ENCODE peak calls at places on chromosomes 5 and 9, in eight cellular contexts. W is M059J; R is IMR-90; I is SK-N-MC; T is GM23248; V is activated CD4-positive, alpha-beta T cell treated with anti-CD3 and anti-CD28 coated beads for 48 hours; K is stimulated activated CD4-positive, alpha-beta T cell treated with anti-CD3 and anti-CD28 coated beads, Interleukin-1b, Interleukin-23, amount 100 ng/mL, for 4 hours; Q is substantia nigra. S is an unnamed sample.

GRCh38 chr9:109401990-109402318 is 81.1 kb upstream of the EPB41L4B start:
- DNase-seq in W (peak; percentile 10), R (peak; percentile 7), I (no peak), T (no peak), V (no peak), K (no peak), Q (no peak), S (no peak)

GRCh38 chr9:84773023-84773422 is 103.5 kb downstream of the NTRK2 start:
- DNase-seq in W (peak; percentile 80), R (peak; percentile 41), I (no peak), T (peak; percentile 50), V (no peak), K (no peak), Q (no peak), S (no peak)

GRCh38 chr5:64628901-64629300 is 61.4 kb upstream of the SHISAL2B start:
- DNase-seq in W (no peak), R (peak; percentile 31), I (no peak), T (peak; percentile 19), V (no peak), K (no peak), Q (no peak), S (no peak)

GRCh38 chr9:125049212-125049611 is 94.1 kb downstream of the SCAI start:
- DNase-seq in W (no peak), R (peak; percentile 15), I (no peak), T (no peak), V (no peak), K (no peak), Q (no peak), S (no peak)

GRCh38 chr5:3145641-3146040 is 394.2 kb upstream of the IRX2 start:
- DNase-seq in W (no peak), R (no peak), I (no peak), T (no peak), V (no peak), K (no peak), Q (no peak), S (no peak)

GRCh38 chr9:117796681-117797080 is 92.5 kb downstream of the TLR4 start:
- DNase-seq in W (peak; percentile 35), R (no peak), I (no peak), T (peak; percentile 78), V (no peak), K (no peak), Q (no peak), S (no peak)

GRCh38 chr9:5326893-5327548 is 12.7 kb downstream of the RLN1 start:
- DNase-seq in W (no peak), R (peak; percentile 2), I (no peak), T (no peak), V (peak; percentile 15), K (no peak), Q (no peak), S (no peak)

GRCh38 chr5:33937700-33938506 is 1.7 kb downstream of the RXFP3 start:
- DNase-seq in W (no peak), R (no peak), I (no peak), T (no peak), V (no peak), K (no peak), Q (no peak), S (no peak)

GRCh38 chr5:83721878-83722779 is 1.5 kb upstream of the HAPLN1 start:
- DNase-seq in W (peak; percentile 80), R (peak; percentile 63), I (no peak), T (peak; percentile 87), V (peak; percentile 33), K (no peak), Q (peak; percentile 5), S (peak; percentile 66)

GRCh38 chr5:31531543-31531887 is 378 bp downstream of the DROSHA start:
- DNase-seq in W (peak; percentile 39), R (no peak), I (no peak), T (peak; percentile 71), V (peak; percentile 49), K (no peak), Q (no peak), S (no peak)

GRCh38 chr9:106969696-106970095 is 106.7 kb downstream of the ZNF462 start:
- DNase-seq in W (no peak), R (no peak), I (no peak), T (no peak), V (no peak), K (no peak), Q (no peak), S (no peak)

GRCh38 chr5:83864652-83865051 is 144.0 kb upstream of the HAPLN1 start:
- DNase-seq in W (no peak), R (no peak), I (no peak), T (no peak), V (no peak), K (no peak), Q (no peak), S (no peak)

GRCh38 chr5:180868960-180869359 is 7.9 kb upstream of the ZFP62 start:
- DNase-seq in W (peak; percentile 72), R (peak; percentile 68), I (peak; percentile 44), T (peak; percentile 78), V (peak; percentile 85), K (peak; percentile 52), Q (peak; percentile 20), S (peak; percentile 82)

GRCh38 chr5:72138943-72139467 is 31.7 kb downstream of the MAP1B start:
- DNase-seq in W (peak; percentile 97), R (peak; percentile 97), I (no peak), T (peak; percentile 97), V (peak; percentile 50), K (no peak), Q (no peak), S (no peak)

GRCh38 chr9:78669591-78669990 is 372.7 kb downstream of the PSAT1 start:
- DNase-seq in W (peak; percentile 57), R (peak; percentile 18), I (no peak), T (no peak), V (no peak), K (no peak), Q (no peak), S (no peak)

GRCh38 chr9:80049096-80049495 is 477.3 kb downstream of the TLE4 start:
- DNase-seq in W (peak; percentile 59), R (peak; percentile 7), I (no peak), T (no peak), V (no peak), K (no peak), Q (no peak), S (no peak)

GRCh38 chr5:172766287-172767104 is 4.5 kb downstream of the DUSP1 start:
- DNase-seq in W (peak; percentile 91), R (peak; percentile 94), I (no peak), T (peak; percentile 91), V (no peak), K (no peak), Q (peak; percentile 27), S (no peak)

GRCh38 chr5:54460181-54460919 is 4.9 kb downstream of the HSPB3 start:
- DNase-seq in W (peak; percentile 74), R (peak; percentile 71), I (no peak), T (peak; percentile 85), V (no peak), K (no peak), Q (no peak), S (no peak)

GRCh38 chr5:89315194-89315593 is 432.2 kb upstream of the MEF2C start:
- DNase-seq in W (peak; percentile 16), R (peak; percentile 8), I (no peak), T (peak; percentile 50), V (no peak), K (no peak), Q (no peak), S (no peak)

GRCh38 chr5:172106511-172107356 is 81.3 kb downstream of the STK10 start:
- DNase-seq in W (peak; percentile 56), R (no peak), I (no peak), T (peak; percentile 52), V (peak; percentile 73), K (peak; percentile 73), Q (peak; percentile 31), S (no peak)

GRCh38 chr9:6680797-6681146 is 35.2 kb upstream of the GLDC start:
- DNase-seq in W (peak; percentile 73), R (peak; percentile 40), I (no peak), T (peak; percentile 61), V (peak; percentile 87), K (no peak), Q (no peak), S (no peak)